ENCODE peak calls at places on chromosomes 6 and 20, in six cellular contexts. V, M, E, N, T and F are unnamed samples.

GRCh38 chr6:29938746-29939508 is 3.4 kb upstream of the HLA-A start:
- DNase-seq in V (no peak), M (no peak), E (no peak), N (no peak), T (no peak), F (no peak)

GRCh38 chr6:60952500-60952899 is 1333.5 kb downstream of the KHDRBS2 start:
- DNase-seq in V (no peak), M (no peak), E (no peak), N (no peak), T (no peak), F (no peak)

GRCh38 chr6:3370361-3371221 is 86.3 kb downstream of the SLC22A23 start:
- DNase-seq in V (no peak), M (no peak), E (no peak), N (no peak), T (no peak), F (peak; percentile 77)

GRCh38 chr6:110672122-110672521 is 143.1 kb downstream of the CDK19 start:
- DNase-seq in V (no peak), M (no peak), E (no peak), N (no peak), T (no peak), F (no peak)

GRCh38 chr6:2209226-2209809 is 36.1 kb downstream of the GMDS start:
- DNase-seq in V (no peak), M (peak; percentile 67), E (peak; percentile 70), N (no peak), T (no peak), F (peak; percentile 80)

GRCh38 chr6:117265425-117266266 is at the start of gene VGLL2:
- DNase-seq in V (peak; percentile 78), M (peak; percentile 74), E (peak; percentile 30), N (peak; percentile 54), T (no peak), F (peak; percentile 5)

GRCh38 chr6:53347921-53348435 is 772 bp downstream of the ELOVL5 start:
- DNase-seq in V (no peak), M (peak; percentile 81), E (peak; percentile 67), N (peak; percentile 80), T (peak; percentile 72), F (peak; percentile 33)

GRCh38 chr6:157325069-157325805 is 1.9 kb upstream of the TMEM242 start:
- DNase-seq in V (no peak), M (no peak), E (no peak), N (no peak), T (no peak), F (peak; percentile 56)

GRCh38 chr6:121998631-121999030 is 400.8 kb upstream of the HSF2 start:
- DNase-seq in V (no peak), M (no peak), E (no peak), N (no peak), T (no peak), F (no peak)

GRCh38 chr6:44289726-44290125 is 19.5 kb downstream of the TMEM151B start:
- DNase-seq in V (no peak), M (no peak), E (no peak), N (no peak), T (no peak), F (no peak)

GRCh38 chr6:18362058-18362561 is 25.0 kb upstream of the RNF144B start:
- DNase-seq in V (peak; percentile 35), M (no peak), E (no peak), N (no peak), T (peak; percentile 29), F (no peak)

GRCh38 chr6:4253604-4254211 is 118.3 kb upstream of the ECI2 start:
- DNase-seq in V (no peak), M (peak; percentile 80), E (peak; percentile 39), N (no peak), T (peak; percentile 21), F (peak; percentile 23)

GRCh38 chr20:25580711-25581110 is 4.6 kb downstream of the NINL start:
- DNase-seq in V (no peak), M (no peak), E (no peak), N (peak; percentile 53), T (no peak), F (no peak)

GRCh38 chr6:106177786-106178185 is 91.7 kb downstream of the PRDM1 start:
- DNase-seq in V (no peak), M (no peak), E (no peak), N (no peak), T (no peak), F (no peak)

GRCh38 chr6:52541135-52541534 is 35.7 kb downstream of the TRAM2 start:
- DNase-seq in V (no peak), M (no peak), E (no peak), N (no peak), T (no peak), F (no peak)

GRCh38 chr6:142333431-142333830 is 31.6 kb downstream of the ADGRG6 start:
- DNase-seq in V (no peak), M (no peak), E (no peak), N (no peak), T (no peak), F (no peak)

GRCh38 chr6:82248233-82248735 is 740 bp upstream of the IBTK start:
- DNase-seq in V (no peak), M (peak; percentile 78), E (peak; percentile 53), N (peak; percentile 64), T (no peak), F (peak; percentile 73)

GRCh38 chr6:111015656-111016190 is 33.9 kb downstream of the RPF2 start:
- DNase-seq in V (no peak), M (no peak), E (no peak), N (no peak), T (no peak), F (no peak)

GRCh38 chr6:111210074-111210729 is 122.9 kb downstream of the SLC16A10 start:
- DNase-seq in V (no peak), M (peak; percentile 75), E (no peak), N (no peak), T (no peak), F (peak; percentile 74)

GRCh38 chr6:111550953-111551352 is 54.7 kb downstream of the TRAF3IP2 start:
- DNase-seq in V (no peak), M (no peak), E (no peak), N (no peak), T (no peak), F (no peak)

GRCh38 chr20:32603046-32603726 is 18.1 kb upstream of the NOL4L start:
- DNase-seq in V (no peak), M (no peak), E (no peak), N (peak; percentile 68), T (no peak), F (no peak)
- H3K27ac ChIP-seq in V (no peak overlapping the region), M (no peak overlapping the region), E (no peak overlapping the region), N (no peak overlapping the region), T (no peak overlapping the region), F (no peak overlapping the region)

DNA sequence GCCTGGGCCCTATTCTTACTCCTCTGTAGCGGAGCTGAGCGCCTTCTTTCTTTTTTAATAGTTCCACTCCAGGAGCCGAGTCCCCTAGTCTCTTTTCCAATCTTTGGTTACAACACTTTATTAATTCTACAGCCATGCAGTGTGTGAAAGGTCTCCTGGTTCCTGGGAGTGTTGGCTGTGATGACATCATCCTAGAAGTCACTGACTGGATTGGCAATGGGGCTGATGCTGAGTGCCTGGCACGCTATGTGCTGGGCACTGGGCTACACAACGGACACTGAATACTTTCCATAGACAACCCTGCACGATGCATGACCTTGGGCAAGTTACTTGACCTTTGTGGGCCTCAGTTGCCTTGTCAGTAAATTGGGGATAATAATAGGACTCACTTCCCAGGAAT is 50.7 kb upstream of the CCDC167 start:
- DNase-seq in V (no peak), M (no peak), E (no peak), N (no peak), T (no peak), F (no peak)
- H3K4me1 ChIP-seq in V (no peaks in the 10 kb centered on the region), M (peaks cover 11% of the 10 kb centered on the region), E (no peaks in the 10 kb centered on the region), N (no peaks in the 10 kb centered on the region), T (no peaks in the 10 kb centered on the region), F (no peaks in the 10 kb centered on the region)

GRCh38 chr6:129969064-129969463 is 49.3 kb upstream of the L3MBTL3 start:
- DNase-seq in V (no peak), M (no peak), E (no peak), N (no peak), T (no peak), F (no peak)

GRCh38 chr6:129966125-129966524 is 52.3 kb upstream of the L3MBTL3 start:
- DNase-seq in V (no peak), M (no peak), E (no peak), N (no peak), T (no peak), F (no peak)

GRCh38 chr6:129965096-129965495 is 53.3 kb upstream of the L3MBTL3 start:
- DNase-seq in V (no peak), M (no peak), E (no peak), N (no peak), T (no peak), F (no peak)

DNA sequence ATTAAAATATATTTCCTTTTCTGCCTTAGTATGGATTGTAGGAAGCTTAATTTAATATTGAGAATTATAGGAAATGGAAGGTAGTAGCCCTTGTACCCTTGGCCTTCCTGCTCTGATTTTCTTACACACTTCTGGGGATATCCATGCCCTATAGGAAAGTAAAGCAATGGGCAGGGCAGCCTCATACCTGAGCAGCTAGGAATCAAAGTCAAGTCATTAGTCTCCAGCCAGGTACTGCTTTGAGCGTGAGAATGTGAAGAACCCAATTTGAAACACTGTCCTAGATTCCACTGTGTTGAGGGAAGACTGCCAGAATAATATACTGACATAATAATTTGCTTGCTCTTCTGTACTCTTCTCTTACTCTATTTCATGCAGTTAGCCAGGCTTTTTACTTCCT is 51.0 kb upstream of the L3MBTL3 start:
- DNase-seq in V (no peak), M (no peak), E (no peak), N (no peak), T (no peak), F (no peak)
- H3K27ac ChIP-seq in V (no peak overlapping the region), M (no peak overlapping the region), E (no peak overlapping the region), N (no peak overlapping the region), T (no peak overlapping the region), F (no peak overlapping the region)

DNA sequence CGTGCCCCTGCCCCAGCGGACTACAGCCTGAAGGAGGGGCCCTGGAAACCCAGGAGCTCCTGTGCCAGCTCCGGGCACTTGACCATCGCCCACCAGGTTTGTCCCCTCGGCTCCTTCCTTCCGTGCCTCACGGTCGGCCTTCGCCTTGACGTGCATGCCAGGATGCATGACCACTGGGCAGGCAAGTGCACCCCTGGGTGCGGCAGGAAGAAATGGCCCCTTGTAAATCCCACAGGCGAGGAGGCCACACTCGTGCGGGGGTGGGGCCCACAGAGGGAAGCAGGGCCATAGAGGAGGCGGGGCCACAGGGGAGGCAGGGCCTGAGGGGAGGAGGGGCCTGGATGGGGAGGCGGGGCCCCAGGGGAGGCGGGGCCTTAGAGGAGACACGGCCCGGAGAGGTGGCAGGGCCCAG is 81.7 kb downstream of the YTHDF1 start:
- DNase-seq in V (no peak), M (no peak), E (no peak), N (peak; percentile 32), T (no peak), F (no peak)
- H3K4me1 ChIP-seq in V (no peaks in the 10 kb centered on the region), M (no peaks in the 10 kb centered on the region), E (no peaks in the 10 kb centered on the region), N (no peaks in the 10 kb centered on the region), T (no peaks in the 10 kb centered on the region), F (no peaks in the 10 kb centered on the region)

GRCh38 chr20:57444394-57445048 is 53.3 kb downstream of the RBM38 start:
- DNase-seq in V (no peak), M (no peak), E (no peak), N (no peak), T (no peak), F (no peak)

GRCh38 chr20:57443349-57443748 is 52.2 kb downstream of the RBM38 start:
- DNase-seq in V (no peak), M (no peak), E (no peak), N (no peak), T (no peak), F (no peak)

GRCh38 chr20:57443866-57444265 is 52.7 kb downstream of the RBM38 start:
- DNase-seq in V (no peak), M (no peak), E (no peak), N (no peak), T (no peak), F (no peak)

GRCh38 chr20:57445774-57446173 is 54.6 kb downstream of the RBM38 start:
- DNase-seq in V (no peak), M (no peak), E (no peak), N (no peak), T (no peak), F (no peak)

GRCh38 chr20:57445298-57445697 is 54.1 kb downstream of the RBM38 start:
- DNase-seq in V (peak; percentile 91), M (peak; percentile 41), E (no peak), N (no peak), T (peak; percentile 93), F (no peak)
- H3K27ac ChIP-seq in V (peak overlapping the region; percentile 70), M (no peak overlapping the region), E (no peak overlapping the region), N (no peak overlapping the region), T (peak overlapping the region; percentile 87), F (no peak overlapping the region)